ENCODE peak calls at places on chromosomes 5 and 9, in four cellular contexts. X is GM12891, C is IMR-90, E is K562. Q is an unnamed sample.
A peak's percentile ranks its signal among the peaks of the same experiment; 100 is the strongest.

GRCh38 chr9:37029776-37030590 is 4.1 kb downstream of the PAX5 start:
- DNase-seq in X (no peak), C (no peak), E (no peak), Q (no peak)

GRCh38 chr5:138985256-138985655 is 110.1 kb upstream of the LRRTM2 start:
- DNase-seq in X (no peak), C (peak; percentile 44), E (no peak), Q (no peak)

GRCh38 chr9:91047529-91047928 is 245.9 kb downstream of the SYK start:
- DNase-seq in X (no peak), C (no peak), E (no peak), Q (peak; percentile 29)

GRCh38 chr9:109349431-109349846 is 28.6 kb upstream of the EPB41L4B start:
- DNase-seq in X (no peak), C (peak; percentile 89), E (no peak), Q (no peak)

GRCh38 chr9:79799691-79800345 is 228.1 kb downstream of the TLE4 start:
- DNase-seq in X (no peak), C (no peak), E (no peak), Q (no peak)

GRCh38 chr9:76045217-76045616 is 154.7 kb downstream of the PCSK5 start:
- DNase-seq in X (no peak), C (no peak), E (no peak), Q (no peak)

GRCh38 chr9:88643931-88644330 is 109.0 kb downstream of the NXNL2 start:
- DNase-seq in X (no peak), C (no peak), E (no peak), Q (no peak)

GRCh38 chr5:137575211-137575610 is 76.1 kb upstream of the SPOCK1 start:
- DNase-seq in X (no peak), C (no peak), E (no peak), Q (no peak)

GRCh38 chr5:24633705-24634325 is 11.0 kb downstream of the CDH10 start:
- DNase-seq in X (no peak), C (peak; percentile 11), E (peak; percentile 47), Q (no peak)

GRCh38 chr5:9507974-9508373 is 37.9 kb downstream of the SEMA5A start:
- DNase-seq in X (no peak), C (peak; percentile 85), E (no peak), Q (no peak)

GRCh38 chr9:125784286-125785049 is 37.3 kb downstream of the PBX3 start:
- DNase-seq in X (no peak), C (peak; percentile 13), E (no peak), Q (no peak)

GRCh38 chr9:131334568-131335105 is 45.1 kb downstream of the PLPP7 start:
- DNase-seq in X (no peak), C (peak; percentile 38), E (no peak), Q (no peak)

GRCh38 chr5:11903614-11904269 is 504 bp downstream of the CTNND2 start:
- DNase-seq in X (no peak), C (no peak), E (no peak), Q (no peak)

GRCh38 chr5:127330116-127330515 is 39.5 kb downstream of the MEGF10 start:
- DNase-seq in X (no peak), C (no peak), E (no peak), Q (no peak)

GRCh38 chr5:138352071-138352721 is at the start of gene KDM3B:
- DNase-seq in X (peak; percentile 87), C (peak; percentile 80), E (peak; percentile 94), Q (peak; percentile 91)

DNA sequence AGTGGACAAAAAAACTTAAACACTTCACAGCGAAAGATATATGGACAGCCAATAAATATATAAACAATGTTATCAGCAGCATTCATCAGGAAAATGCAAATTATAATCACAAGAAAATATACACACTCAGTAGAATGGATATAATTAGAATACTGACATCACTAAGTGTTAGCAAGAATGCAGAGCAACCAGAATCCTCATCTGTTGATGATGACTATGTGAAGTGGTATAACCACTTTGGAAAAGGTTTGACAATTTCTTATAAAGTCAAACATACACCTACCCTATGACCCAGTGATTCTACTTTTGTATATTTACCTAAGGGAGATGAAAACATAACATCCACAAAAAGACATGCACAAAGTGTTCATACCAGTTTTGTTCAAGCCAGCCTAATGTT is 149.0 kb upstream of the ADAMTSL1 start:
- DNase-seq in X (no peak), C (peak; percentile 46), E (no peak), Q (no peak)
- TF ChIP-seq POLR2A in X (no peak), C (no peak), E (no peak), Q (no peak)

GRCh38 chr9:137492464-137493162 is 33.5 kb upstream of the NSMF start:
- DNase-seq in X (peak; percentile 79), C (no peak), E (peak; percentile 97), Q (peak; percentile 31)

GRCh38 chr9:137491735-137492432 is 32.8 kb upstream of the NSMF start:
- DNase-seq in X (no peak), C (no peak), E (peak; percentile 74), Q (no peak)

GRCh38 chr9:137493163-137494103 is 34.3 kb upstream of the NSMF start:
- DNase-seq in X (no peak), C (no peak), E (no peak), Q (no peak)

GRCh38 chr9:137494550-137495351 is 35.6 kb upstream of the NSMF start:
- DNase-seq in X (no peak), C (no peak), E (no peak), Q (peak; percentile 59)

GRCh38 chr9:137494104-137494544 is 35.0 kb upstream of the NSMF start:
- DNase-seq in X (no peak), C (no peak), E (peak; percentile 81), Q (peak; percentile 55)
- TF ChIP-seq POLR2A in X (no peak), C (no peak), E (peak; percentile 33), Q (peak; percentile 51)

DNA sequence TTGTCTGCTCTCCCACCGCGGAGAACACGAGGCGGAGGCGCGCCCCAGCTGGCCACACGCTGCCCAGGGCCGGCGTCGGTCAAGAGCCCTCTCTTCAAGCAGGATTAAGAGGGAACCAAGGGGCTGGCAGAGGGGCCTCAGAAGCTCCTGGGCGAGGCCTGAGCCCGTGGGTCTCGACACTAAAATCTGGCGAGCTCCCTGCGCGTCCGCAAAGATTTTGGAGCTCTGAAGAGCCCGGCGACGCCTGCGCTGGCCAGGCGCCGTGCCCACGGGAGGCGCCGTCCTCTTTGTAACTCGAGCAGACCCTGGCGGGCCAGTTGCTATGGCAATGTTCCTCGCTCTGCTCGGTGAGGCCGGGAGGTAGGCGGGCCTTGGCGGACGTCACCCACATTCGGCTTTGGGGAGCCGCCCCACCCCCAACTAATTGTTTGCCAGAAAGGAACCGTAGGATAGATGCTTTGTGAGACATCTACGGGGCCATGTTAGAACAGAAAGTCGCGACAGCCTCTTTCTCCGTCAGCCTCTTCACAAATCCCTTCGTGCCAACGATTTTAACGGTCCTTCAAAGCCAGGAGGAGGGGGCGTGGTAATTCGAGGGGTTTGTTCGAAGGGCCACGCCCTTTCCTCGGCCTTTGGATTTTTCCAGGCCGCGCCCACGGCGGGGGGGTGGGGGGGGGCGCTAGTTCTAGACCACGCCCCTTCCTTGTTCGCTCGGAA is 735 bp upstream of the CNOT8 start:
- DNase-seq in X (peak; percentile 71), C (peak; percentile 96), E (peak; percentile 95), Q (peak; percentile 92)
- TF ChIP-seq POLR2A in X (no peak), C (peak; percentile 80), E (peak; percentile 1), Q (peak; percentile 74)

DNA sequence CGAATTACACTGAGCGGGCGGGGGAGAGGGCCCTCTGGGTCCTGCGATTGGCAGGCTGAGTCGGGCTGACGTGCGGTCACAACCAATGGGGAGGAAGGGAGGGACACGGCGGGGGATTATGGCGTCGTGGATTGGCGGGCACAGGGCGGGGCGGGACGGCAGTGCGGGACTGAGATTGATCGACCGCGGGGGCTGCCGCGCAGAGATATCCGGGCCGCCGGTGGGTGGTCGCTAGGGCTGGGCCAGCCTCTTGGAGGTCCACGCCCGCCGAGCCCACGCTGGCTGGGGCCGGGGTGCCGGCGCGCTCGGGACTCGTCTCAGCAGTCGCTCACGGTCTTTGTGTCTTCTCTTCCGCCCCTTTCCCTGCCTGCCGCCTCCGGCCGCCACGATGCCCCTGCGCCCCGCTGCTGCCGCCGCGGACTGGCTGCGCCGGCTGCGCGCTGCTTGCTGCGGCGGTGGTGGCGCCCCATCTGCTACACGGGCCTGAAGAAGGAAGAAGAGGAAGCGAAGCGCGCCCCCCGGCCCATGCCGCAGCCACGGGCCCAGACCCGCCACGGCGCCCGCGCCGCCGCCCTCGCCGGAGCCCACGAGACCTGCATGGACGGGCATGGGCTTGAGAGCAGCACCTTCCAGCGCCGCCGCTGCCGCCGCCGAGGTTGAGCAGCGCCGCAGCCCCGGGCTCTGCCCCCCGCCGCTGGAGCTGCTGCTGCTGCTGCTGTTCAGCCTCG is at the start of gene RGMB:
- DNase-seq in X (peak; percentile 89), C (peak; percentile 99), E (no peak), Q (peak; percentile 98)
- TF ChIP-seq POLR2A in X (no peak), C (peak; percentile 48), E (no peak), Q (peak; percentile 84)

GRCh38 chr9:101530076-101530711 is 3.5 kb upstream of the RNF20 start:
- DNase-seq in X (peak; percentile 26), C (peak; percentile 82), E (peak; percentile 83), Q (peak; percentile 77)

GRCh38 chr9:101536351-101536750 is 2.7 kb downstream of the RNF20 start:
- DNase-seq in X (no peak), C (peak; percentile 48), E (no peak), Q (no peak)

GRCh38 chr9:101528015-101528414 is 5.6 kb upstream of the RNF20 start:
- DNase-seq in X (no peak), C (no peak), E (no peak), Q (no peak)

GRCh38 chr9:101536938-101537337 is 3.3 kb downstream of the RNF20 start:
- DNase-seq in X (no peak), C (peak; percentile 51), E (peak; percentile 37), Q (no peak)

DNA sequence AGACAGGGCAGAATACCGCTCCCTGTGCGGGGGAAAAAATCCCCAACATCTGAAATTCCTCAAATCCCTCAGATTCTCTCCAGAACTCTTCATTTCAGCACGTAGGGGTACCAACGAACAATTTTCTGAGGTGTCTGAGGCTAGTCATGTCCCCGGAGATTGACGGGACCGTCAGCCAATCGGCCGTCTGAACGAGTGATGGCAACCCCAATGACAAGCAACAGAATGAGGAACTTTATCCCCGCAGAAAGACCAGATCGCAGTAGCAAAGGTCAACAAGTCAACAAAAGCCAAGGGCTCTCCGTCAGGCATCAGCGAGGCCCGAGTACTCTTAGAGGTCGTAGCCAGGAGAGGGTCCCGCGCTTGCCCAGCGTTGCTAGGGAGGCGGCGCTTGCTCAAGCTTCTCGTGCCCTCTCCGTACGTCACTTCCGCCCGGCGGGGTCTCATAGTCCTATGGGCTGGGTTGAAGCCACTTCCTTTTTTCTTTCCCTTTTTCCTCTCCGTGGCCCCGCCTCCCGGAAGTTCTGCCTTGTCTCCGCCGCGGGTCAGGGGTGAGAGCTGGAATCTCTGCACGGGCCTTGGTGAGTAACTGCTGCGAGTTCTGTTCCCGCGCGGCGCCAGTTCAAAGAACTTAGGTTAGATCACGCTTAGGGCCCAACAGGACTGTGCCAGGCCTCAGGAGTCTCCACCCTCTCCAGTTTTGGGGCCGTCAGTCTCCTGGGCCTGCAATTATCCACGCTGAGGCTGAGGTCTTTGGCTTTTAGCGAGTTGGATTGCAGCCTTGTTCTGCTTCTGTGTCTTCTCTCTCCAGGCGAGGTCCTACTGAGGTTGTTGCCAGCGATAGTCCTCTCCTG is at the start of gene RNF20:
- DNase-seq in X (peak; percentile 67), C (peak; percentile 98), E (peak; percentile 99), Q (peak; percentile 100)
- TF ChIP-seq POLR2A in X (peak; percentile 54), C (no peak), E (peak; percentile 65), Q (peak; percentile 33)

GRCh38 chr9:127341152-127341551 is 55.8 kb upstream of the SLC2A8 start:
- DNase-seq in X (no peak), C (no peak), E (no peak), Q (no peak)

GRCh38 chr9:127340721-127341120 is 56.2 kb upstream of the SLC2A8 start:
- DNase-seq in X (no peak), C (no peak), E (no peak), Q (no peak)

GRCh38 chr9:127333326-127334064 is 63.5 kb upstream of the SLC2A8 start:
- DNase-seq in X (no peak), C (no peak), E (peak; percentile 10), Q (no peak)

GRCh38 chr9:127336086-127336485 is 60.9 kb upstream of the SLC2A8 start:
- DNase-seq in X (no peak), C (peak; percentile 68), E (no peak), Q (no peak)

GRCh38 chr9:127336708-127337352 is 60.1 kb upstream of the SLC2A8 start:
- DNase-seq in X (no peak), C (peak; percentile 96), E (no peak), Q (peak; percentile 64)
- TF ChIP-seq POLR2A in X (no peak), C (no peak), E (no peak), Q (no peak)